ENCODE peak calls at places on chromosomes 12 and 14, in six cellular contexts. F, J, Y, H, L and O are unnamed samples.

GRCh38 chr12:30719060-30719459 is 23.4 kb upstream of the IPO8 start:
- DNase-seq in Y (no peak), H (no peak), F (no peak), L (peak), J (peak), O (no peak)

GRCh38 chr12:99745895-99746294 is 98.3 kb downstream of the GARIN6 start:
- DNase-seq in J (no peak), H (no peak), Y (no peak), L (no peak), F (no peak), O (no peak)

GRCh38 chr14:77409131-77409533 is 14.2 kb downstream of the NOXRED1 start:
- DNase-seq in L (no peak), Y (no peak), F (peak), J (no peak), H (no peak), O (peak)

GRCh38 chr14:80425686-80426085 is 214.4 kb upstream of the DIO2 start:
- DNase-seq in L (peak), Y (no peak), J (peak), F (peak), H (no peak), O (no peak)

GRCh38 chr14:94571395-94571794 is 9.8 kb upstream of the SERPINA5 start:
- DNase-seq in H (no peak), F (no peak), L (no peak), J (no peak), Y (no peak), O (no peak)

GRCh38 chr14:69612014-69612758 is 790 bp downstream of the SUSD6 start:
- DNase-seq in L (no peak), J (no peak), F (peak), Y (peak), H (peak), O (peak)

GRCh38 chr12:65460076-65460475 is 181.6 kb downstream of the MSRB3 start:
- DNase-seq in L (no peak), H (no peak), Y (no peak), F (no peak), J (no peak), O (no peak)

GRCh38 chr14:96077983-96078686 is 39.0 kb downstream of the C14orf132 start:
- DNase-seq in J (no peak), L (no peak), H (no peak), F (no peak), Y (peak), O (no peak)

GRCh38 chr14:55705651-55706340 is 125.8 kb downstream of the KTN1 start:
- DNase-seq in J (no peak), Y (peak), L (no peak), F (no peak), H (no peak), O (peak)

GRCh38 chr12:14471497-14471896 is 96.2 kb downstream of the PLBD1 start:
- DNase-seq in F (no peak), J (no peak), L (no peak), Y (no peak), H (no peak), O (no peak)

GRCh38 chr12:15227004-15227679 is 5.9 kb upstream of the RERG start:
- DNase-seq in H (peak), Y (no peak), J (peak), L (peak), F (peak), O (peak)

GRCh38 chr12:67623259-67623658 is 25.3 kb upstream of the DYRK2 start:
- DNase-seq in J (no peak), F (no peak), L (no peak), H (no peak), Y (no peak), O (no peak)

GRCh38 chr14:93100098-93100497 is 15.6 kb downstream of the ITPK1 start:
- DNase-seq in F (no peak), J (no peak), Y (no peak), L (no peak), H (no peak), O (no peak)

GRCh38 chr12:96368233-96368632 is 32.0 kb downstream of the CDK17 start:
- DNase-seq in L (no peak), Y (peak), J (no peak), F (peak), H (no peak), O (peak)

GRCh38 chr14:61563880-61564622 is 131.3 kb upstream of the HIF1A start:
- DNase-seq in F (no peak), H (no peak), L (no peak), J (no peak), Y (no peak), O (no peak)

GRCh38 chr14:70934502-70935134 is 27.4 kb downstream of the PCNX1 start:
- DNase-seq in H (no peak), J (peak), Y (no peak), F (peak), L (no peak), O (no peak)

GRCh38 chr12:116677202-116677651 is 60.6 kb downstream of the SPRING1 start:
- DNase-seq in F (no peak), J (no peak), Y (no peak), H (no peak), L (no peak), O (peak)

GRCh38 chr14:50109342-50109741 is 7.0 kb downstream of the VCPKMT start:
- DNase-seq in J (no peak), Y (no peak), F (peak), L (peak), H (no peak), O (peak)

GRCh38 chr12:24643120-24644119 is 305.5 kb downstream of the BCAT1 start:
- DNase-seq in J (no peak), F (no peak), L (no peak), H (no peak), Y (no peak), O (no peak)

GRCh38 chr12:116520801-116521471 is 38.2 kb upstream of the MAP1LC3B2 start:
- DNase-seq in J (no peak), Y (no peak), H (no peak), L (peak), F (peak), O (no peak)

GRCh38 chr14:44494125-44494524 is 13.0 kb downstream of the FSCB start:
- DNase-seq in Y (no peak), L (no peak), J (no peak), F (no peak), H (no peak), O (peak)

GRCh38 chr14:95471526-95472304 is 44.7 kb downstream of the SYNE3 start:
- DNase-seq in Y (no peak), J (peak), H (no peak), L (no peak), F (no peak), O (no peak)

GRCh38 chr12:50218386-50218785 is 51.2 kb upstream of the CERS5 start:
- DNase-seq in J (no peak), Y (no peak), H (no peak), L (peak), F (no peak), O (no peak)

GRCh38 chr14:39203659-39204606 is 28.9 kb downstream of the PNN start:
- DNase-seq in H (no peak), L (no peak), F (no peak), Y (no peak), J (no peak), O (peak)

GRCh38 chr12:26833692-26834168 is 736 bp upstream of the ITPR2 start:
- DNase-seq in J (peak), L (no peak), Y (peak), F (peak), H (peak), O (peak)